ENCODE peak calls at places on chromosomes 13 and 19, in five cellular contexts. T, K, R, B and M are unnamed samples.
A peak's percentile ranks its signal among the peaks of the same experiment; 100 is the strongest.

GRCh38 chr13:26679945-26680516 is 80.6 kb downstream of the GPR12 start:
- DNase-seq in T (no peak), K (no peak), R (no peak), B (no peak), M (no peak)

GRCh38 chr13:26706381-26706780 is 54.2 kb downstream of the GPR12 start:
- DNase-seq in K (no peak), B (no peak), R (no peak), T (no peak), M (no peak)

GRCh38 chr13:89061821-89062220 is 1390.7 kb downstream of the SLITRK5 start:
- DNase-seq in K (no peak), T (no peak), B (no peak), R (no peak), M (no peak)

GRCh38 chr13:49220035-49220855 is at the start of gene MLNR:
- DNase-seq in B (no peak), T (peak; percentile 12), K (no peak), R (peak; percentile 50), M (peak; percentile 53)

GRCh38 chr13:34462843-34463242 is 479.2 kb upstream of the NBEA start:
- DNase-seq in B (no peak), K (no peak), T (no peak), R (no peak), M (no peak)

GRCh38 chr19:2540646-2541454 is 64.9 kb downstream of the GADD45B start:
- DNase-seq in T (no peak), K (no peak), B (no peak), R (no peak), M (peak; percentile 92)

GRCh38 chr13:70518081-70518480 is 409.8 kb upstream of the KLHL1 start:
- DNase-seq in B (no peak), R (no peak), T (no peak), K (no peak), M (no peak)

GRCh38 chr19:41261474-41262190 is 2.5 kb upstream of the HNRNPUL1 start:
- DNase-seq in R (no peak), B (no peak), K (no peak), T (no peak), M (no peak)

GRCh38 chr19:6103217-6103644 is 7.1 kb downstream of the RFX2 start:
- DNase-seq in R (no peak), B (no peak), T (no peak), K (no peak), M (peak; percentile 71)

GRCh38 chr13:23570099-23570926 is at the start of gene TNFRSF19:
- DNase-seq in R (no peak), B (no peak), T (no peak), K (no peak), M (no peak)

GRCh38 chr19:47765522-47766358 is 12.8 kb upstream of the SELENOW start:
- DNase-seq in T (no peak), R (peak; percentile 54), K (no peak), B (no peak), M (peak; percentile 63)

GRCh38 chr19:47891923-47892666 is 6.0 kb upstream of the SULT2A1 start:
- DNase-seq in T (no peak), B (no peak), K (no peak), R (no peak), M (no peak)

GRCh38 chr19:5624154-5624663 is 1.3 kb downstream of the SAFB start:
- DNase-seq in R (peak; percentile 47), K (no peak), T (no peak), B (no peak), M (peak; percentile 60)